ENCODE peak calls at places on chromosomes 7 and 10, in four cellular contexts. One of them, this sample, is unnamed.

GRCh38 chr10:85044-85443 is 35.9 kb upstream of the TUBB8 start:
- DNase-seq in Panc1: no peak
- DNase-seq in aorta: no peak
- DNase-seq in cardiac fibroblast: no peak
- DNase-seq in this sample: no peak

GRCh38 chr10:21340341-21340740 is 185.1 kb downstream of the SKIDA1 start:
- DNase-seq in aorta: no peak
- DNase-seq in Panc1: no peak
- DNase-seq in cardiac fibroblast: no peak
- DNase-seq in this sample: no peak

GRCh38 chr7:106504620-106505019 is 156.3 kb downstream of the CCDC71L start:
- DNase-seq in Panc1: no peak
- DNase-seq in aorta: no peak
- DNase-seq in cardiac fibroblast: no peak
- DNase-seq in this sample: no peak

GRCh38 chr7:131357282-131357880 is 29.7 kb downstream of the MKLN1 start:
- DNase-seq in Panc1: no peak
- DNase-seq in cardiac fibroblast: no peak
- DNase-seq in aorta: no peak
- DNase-seq in this sample: no peak

GRCh38 chr10:77865585-77866324 is 60.8 kb downstream of the DLG5 start:
- DNase-seq in Panc1: no peak
- DNase-seq in cardiac fibroblast: no peak
- DNase-seq in aorta: no peak
- DNase-seq in this sample: no peak

GRCh38 chr10:49609283-49610014 is 661 bp upstream of the SLC18A3 start:
- DNase-seq in cardiac fibroblast: no peak
- DNase-seq in aorta: peak
- DNase-seq in Panc1: no peak
- DNase-seq in this sample: no peak

GRCh38 chr7:111886233-111886632 is 320.0 kb downstream of the DOCK4 start:
- DNase-seq in Panc1: no peak
- DNase-seq in aorta: no peak
- DNase-seq in cardiac fibroblast: no peak
- DNase-seq in this sample: no peak

GRCh38 chr10:71868192-71868697 is 17.2 kb upstream of the PSAP start:
- DNase-seq in aorta: peak
- DNase-seq in Panc1: peak
- DNase-seq in cardiac fibroblast: peak
- DNase-seq in this sample: peak

GRCh38 chr7:140262242-140262903 is 85.6 kb upstream of the KDM7A start:
- DNase-seq in cardiac fibroblast: no peak
- DNase-seq in Panc1: no peak
- DNase-seq in aorta: no peak
- DNase-seq in this sample: no peak

GRCh38 chr10:86403183-86403797 is 36.7 kb upstream of the GRID1 start:
- DNase-seq in Panc1: no peak
- DNase-seq in aorta: no peak
- DNase-seq in cardiac fibroblast: no peak
- DNase-seq in this sample: no peak

GRCh38 chr10:128560993-128561392 is 434.8 kb upstream of the MKI67 start:
- DNase-seq in aorta: no peak
- DNase-seq in cardiac fibroblast: no peak
- DNase-seq in Panc1: no peak
- DNase-seq in this sample: no peak

GRCh38 chr10:69004821-69005220 is 16.2 kb downstream of the KIFBP start:
- DNase-seq in aorta: no peak
- DNase-seq in Panc1: no peak
- DNase-seq in cardiac fibroblast: peak
- DNase-seq in this sample: peak

GRCh38 chr7:72334066-72334465 is 78.1 kb downstream of the CALN1 start:
- DNase-seq in Panc1: no peak
- DNase-seq in aorta: no peak
- DNase-seq in cardiac fibroblast: no peak
- DNase-seq in this sample: no peak

GRCh38 chr10:76397210-76397881 is 965.9 kb downstream of the LRMDA start:
- DNase-seq in cardiac fibroblast: no peak
- DNase-seq in aorta: peak
- DNase-seq in Panc1: no peak
- DNase-seq in this sample: peak

GRCh38 chr10:14822879-14823755 is 14.7 kb downstream of the CDNF start:
- DNase-seq in cardiac fibroblast: peak
- DNase-seq in Panc1: peak
- DNase-seq in aorta: no peak
- DNase-seq in this sample: peak

GRCh38 chr10:33570495-33570894 is 236.0 kb upstream of the NRP1 start:
- DNase-seq in aorta: no peak
- DNase-seq in cardiac fibroblast: no peak
- DNase-seq in Panc1: no peak
- DNase-seq in this sample: no peak

GRCh38 chr10:105026566-105026965 is 385.5 kb downstream of the SORCS3 start:
- DNase-seq in aorta: no peak
- DNase-seq in Panc1: no peak
- DNase-seq in cardiac fibroblast: no peak
- DNase-seq in this sample: no peak

GRCh38 chr7:123431075-123431614 is 103.2 kb downstream of the IQUB start:
- DNase-seq in cardiac fibroblast: no peak
- DNase-seq in Panc1: no peak
- DNase-seq in aorta: no peak
- DNase-seq in this sample: no peak

GRCh38 chr10:34710391-34710751 is 104.7 kb downstream of the PARD3 start:
- DNase-seq in aorta: no peak
- DNase-seq in Panc1: no peak
- DNase-seq in cardiac fibroblast: peak
- DNase-seq in this sample: peak

GRCh38 chr7:31077484-31078362 is 25.6 kb downstream of the ADCYAP1R1 start:
- DNase-seq in cardiac fibroblast: no peak
- DNase-seq in aorta: peak
- DNase-seq in Panc1: no peak
- DNase-seq in this sample: no peak

GRCh38 chr7:69564454-69565417 is 33.5 kb upstream of the AUTS2 start:
- DNase-seq in Panc1: no peak
- DNase-seq in cardiac fibroblast: peak
- DNase-seq in aorta: no peak
- DNase-seq in this sample: peak

GRCh38 chr7:127760436-127761031 is 108.5 kb downstream of the SND1 start:
- DNase-seq in Panc1: no peak
- DNase-seq in aorta: no peak
- DNase-seq in cardiac fibroblast: no peak
- DNase-seq in this sample: no peak

GRCh38 chr7:30920584-30921539 is 9.2 kb downstream of the AQP1 start:
- DNase-seq in Panc1: no peak
- DNase-seq in cardiac fibroblast: peak
- DNase-seq in aorta: peak
- DNase-seq in this sample: peak

GRCh38 chr10:93813507-93814465 is 56.0 kb downstream of the LGI1 start:
- DNase-seq in cardiac fibroblast: peak
- DNase-seq in aorta: peak
- DNase-seq in Panc1: no peak
- DNase-seq in this sample: peak

GRCh38 chr10:29496341-29497162 is 138.2 kb downstream of the SVIL start:
- DNase-seq in Panc1: no peak
- DNase-seq in cardiac fibroblast: peak
- DNase-seq in aorta: peak
- DNase-seq in this sample: peak

GRCh38 chr10:7533657-7534479 is 123.0 kb upstream of the SFMBT2 start:
- DNase-seq in cardiac fibroblast: no peak
- DNase-seq in Panc1: no peak
- DNase-seq in aorta: no peak
- DNase-seq in this sample: no peak

GRCh38 chr7:5284304-5285281 is 1.9 kb downstream of the SLC29A4 start:
- DNase-seq in Panc1: no peak
- DNase-seq in cardiac fibroblast: peak
- DNase-seq in aorta: peak
- DNase-seq in this sample: peak

GRCh38 chr10:14265709-14266108 is 65.0 kb downstream of the FRMD4A start:
- DNase-seq in aorta: no peak
- DNase-seq in cardiac fibroblast: no peak
- DNase-seq in Panc1: no peak
- DNase-seq in this sample: no peak

GRCh38 chr7:88686468-88687229 is 72.9 kb upstream of the ZNF804B start:
- DNase-seq in Panc1: no peak
- DNase-seq in cardiac fibroblast: no peak
- DNase-seq in aorta: no peak
- DNase-seq in this sample: no peak

GRCh38 chr10:86958109-86958830 is at the start of gene SNCG:
- DNase-seq in cardiac fibroblast: peak
- DNase-seq in aorta: peak
- DNase-seq in Panc1: no peak
- DNase-seq in this sample: no peak

GRCh38 chr7:19107392-19108147 is 9.9 kb downstream of the TWIST1 start:
- DNase-seq in cardiac fibroblast: peak
- DNase-seq in aorta: peak
- DNase-seq in Panc1: no peak
- DNase-seq in this sample: peak

GRCh38 chr7:89042963-89043362 is 247.4 kb upstream of the TEX47 start:
- DNase-seq in aorta: no peak
- DNase-seq in cardiac fibroblast: no peak
- DNase-seq in Panc1: no peak
- DNase-seq in this sample: no peak

GRCh38 chr7:66142996-66143395 is 28.3 kb downstream of the CRCP start:
- DNase-seq in cardiac fibroblast: no peak
- DNase-seq in aorta: no peak
- DNase-seq in Panc1: no peak
- DNase-seq in this sample: no peak

GRCh38 chr10:132527338-132528063 is 10.1 kb upstream of the INPP5A start:
- DNase-seq in Panc1: no peak
- DNase-seq in aorta: peak
- DNase-seq in cardiac fibroblast: no peak
- DNase-seq in this sample: no peak
- H3K4me3 ChIP-seq in Panc1: no peak
- H3K4me3 ChIP-seq in aorta: no peak
- H3K4me3 ChIP-seq in cardiac fibroblast: no peak
- H3K4me3 ChIP-seq in this sample: no peak

GRCh38 chr7:141567465-141567864 is 16.3 kb downstream of the AGK start:
- DNase-seq in aorta: no peak
- DNase-seq in cardiac fibroblast: no peak
- DNase-seq in Panc1: no peak
- DNase-seq in this sample: no peak
- H3K4me3 ChIP-seq in aorta: no peak
- H3K4me3 ChIP-seq in cardiac fibroblast: no peak
- H3K4me3 ChIP-seq in Panc1: no peak
- H3K4me3 ChIP-seq in this sample: no peak

DNA sequence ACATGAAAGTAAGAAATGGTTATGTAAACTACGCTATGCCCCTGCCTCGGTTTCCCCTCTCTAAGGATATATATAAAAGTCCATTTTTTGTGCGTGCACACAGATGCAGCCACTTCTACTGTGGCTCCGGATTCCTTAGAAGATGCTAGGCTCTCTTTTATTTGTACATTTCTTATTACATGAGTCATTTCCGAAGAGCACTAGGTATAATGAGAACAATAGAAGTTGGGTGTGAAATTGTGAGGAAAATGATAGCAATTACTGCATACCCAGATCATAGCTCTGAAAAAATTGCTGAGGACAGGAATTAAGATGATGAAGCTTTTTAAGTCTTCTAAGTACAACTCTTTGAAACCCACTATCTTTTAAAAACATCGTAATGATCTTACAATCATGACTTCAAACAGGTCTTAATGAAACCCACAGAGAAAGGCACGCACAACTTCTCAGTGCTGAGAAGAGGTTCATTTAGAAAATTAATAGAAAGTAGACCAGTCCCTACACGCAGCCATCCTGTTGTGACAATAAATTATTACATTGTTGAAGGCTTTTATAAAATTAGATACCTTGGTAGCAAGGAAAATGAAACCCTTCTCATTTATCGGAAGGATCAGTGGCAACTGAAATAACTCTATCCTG is 96.2 kb upstream of the FGFR2 start:
- DNase-seq in aorta: no peak
- DNase-seq in cardiac fibroblast: no peak
- DNase-seq in Panc1: no peak
- DNase-seq in this sample: no peak
- H3K4me3 ChIP-seq in aorta: no peak
- H3K4me3 ChIP-seq in cardiac fibroblast: no peak
- H3K4me3 ChIP-seq in Panc1: no peak
- H3K4me3 ChIP-seq in this sample: no peak

GRCh38 chr10:117163954-117164292 is 25.9 kb upstream of the VAX1 start:
- DNase-seq in Panc1: no peak
- DNase-seq in aorta: no peak
- DNase-seq in cardiac fibroblast: no peak
- DNase-seq in this sample: no peak
- H3K4me3 ChIP-seq in Panc1: no peak
- H3K4me3 ChIP-seq in aorta: no peak
- H3K4me3 ChIP-seq in cardiac fibroblast: no peak
- H3K4me3 ChIP-seq in this sample: no peak

GRCh38 chr7:74294191-74294998 is 5.2 kb downstream of the CLIP2 start:
- DNase-seq in Panc1: no peak
- DNase-seq in aorta: peak
- DNase-seq in cardiac fibroblast: peak
- DNase-seq in this sample: peak

GRCh38 chr7:74293577-74293908 is 4.3 kb downstream of the CLIP2 start:
- DNase-seq in cardiac fibroblast: no peak
- DNase-seq in aorta: no peak
- DNase-seq in Panc1: no peak
- DNase-seq in this sample: no peak

GRCh38 chr7:74290999-74291441 is 1.8 kb downstream of the CLIP2 start:
- DNase-seq in aorta: no peak
- DNase-seq in cardiac fibroblast: no peak
- DNase-seq in Panc1: no peak
- DNase-seq in this sample: no peak

GRCh38 chr7:74291535-74291934 is 2.3 kb downstream of the CLIP2 start:
- DNase-seq in Panc1: no peak
- DNase-seq in cardiac fibroblast: no peak
- DNase-seq in aorta: no peak
- DNase-seq in this sample: no peak

GRCh38 chr7:74292757-74293576 is 3.8 kb downstream of the CLIP2 start:
- DNase-seq in aorta: no peak
- DNase-seq in cardiac fibroblast: no peak
- DNase-seq in Panc1: no peak
- DNase-seq in this sample: no peak
- H3K4me3 ChIP-seq in aorta: no peak
- H3K4me3 ChIP-seq in cardiac fibroblast: no peak
- H3K4me3 ChIP-seq in Panc1: peak
- H3K4me3 ChIP-seq in this sample: no peak

GRCh38 chr10:131555406-131555805 is 243.9 kb upstream of the TCERG1L start:
- DNase-seq in aorta: no peak
- DNase-seq in cardiac fibroblast: no peak
- DNase-seq in Panc1: no peak
- DNase-seq in this sample: no peak
- H3K4me3 ChIP-seq in aorta: no peak
- H3K4me3 ChIP-seq in cardiac fibroblast: no peak
- H3K4me3 ChIP-seq in Panc1: no peak
- H3K4me3 ChIP-seq in this sample: no peak